ENCODE peak calls at places on chromosome 1, in ten cellular contexts. C is left ventricle myocardium inferior; X is tibial artery; I is GM23248; F is SJSA1; J is cardiac muscle cell; S is CD4-positive, alpha-beta memory T cell; H is upper lobe of right lung; N is small intestine; Y is MM.1S. Z is an unnamed sample.

GRCh38 chr1:186559601-186560116 is 98.7 kb upstream of the PDC start:
- DNase-seq in C (no peak), X (no peak), I (peak; percentile 70), F (no peak), J (no peak), S (no peak), H (no peak), N (no peak), Y (no peak), Z (no peak)

GRCh38 chr1:33119532-33120217 is 38.7 kb downstream of the AZIN2 start:
- DNase-seq in C (no peak), X (no peak), I (peak; percentile 51), F (peak; percentile 25), J (no peak), S (no peak), H (no peak), N (no peak), Y (no peak), Z (no peak)

GRCh38 chr1:46148318-46148717 is 15.9 kb upstream of the PIK3R3 start:
- DNase-seq in C (no peak), X (no peak), I (no peak), F (no peak), J (no peak), S (no peak), H (no peak), N (no peak), Y (no peak), Z (no peak)

GRCh38 chr1:109620396-109620817 is 770 bp downstream of the AMPD2 start:
- DNase-seq in C (no peak), X (peak; percentile 75), I (peak; percentile 81), F (peak; percentile 55), J (peak; percentile 75), S (no peak), H (peak; percentile 66), N (no peak), Y (no peak), Z (no peak)

GRCh38 chr1:217534566-217534965 is 96.3 kb downstream of the GPATCH2 start:
- DNase-seq in C (no peak), X (no peak), I (no peak), F (no peak), J (peak; percentile 78), S (no peak), H (no peak), N (peak; percentile 12), Y (no peak), Z (no peak)

GRCh38 chr1:109927908-109928307 is 17.3 kb downstream of the CSF1 start:
- DNase-seq in C (peak; percentile 76), X (peak; percentile 91), I (peak; percentile 37), F (no peak), J (peak; percentile 98), S (no peak), H (no peak), N (peak; percentile 86), Y (no peak), Z (no peak)

GRCh38 chr1:70290248-70290647 is 64.3 kb downstream of the ANKRD13C start:
- DNase-seq in C (no peak), X (no peak), I (peak; percentile 40), F (no peak), J (no peak), S (no peak), H (no peak), N (no peak), Y (no peak), Z (no peak)

GRCh38 chr1:89686520-89686919 is 53.6 kb downstream of the LRRC8C start:
- DNase-seq in C (no peak), X (no peak), I (no peak), F (no peak), J (no peak), S (no peak), H (no peak), N (no peak), Y (no peak), Z (no peak)

GRCh38 chr1:167763525-167764220 is 41.9 kb downstream of the MPZL1 start:
- DNase-seq in C (no peak), X (no peak), I (no peak), F (no peak), J (peak; percentile 75), S (no peak), H (no peak), N (no peak), Y (no peak), Z (no peak)

GRCh38 chr1:203325418-203326091 is 20.2 kb downstream of the BTG2 start:
- DNase-seq in C (peak; percentile 83), X (peak; percentile 83), I (no peak), F (peak; percentile 53), J (no peak), S (no peak), H (no peak), N (no peak), Y (peak; percentile 55), Z (no peak)

GRCh38 chr1:209634005-209634737 is 18.1 kb downstream of the LAMB3 start:
- DNase-seq in C (no peak), X (no peak), I (no peak), F (no peak), J (no peak), S (no peak), H (no peak), N (no peak), Y (no peak), Z (no peak)

GRCh38 chr1:117045644-117046043 is 14.5 kb upstream of the TTF2 start:
- DNase-seq in C (no peak), X (no peak), I (no peak), F (no peak), J (peak; percentile 66), S (no peak), H (no peak), N (no peak), Y (no peak), Z (no peak)

GRCh38 chr1:156733989-156734584 is 5.5 kb upstream of the ISG20L2 start:
- DNase-seq in C (no peak), X (no peak), I (no peak), F (no peak), J (no peak), S (no peak), H (no peak), N (no peak), Y (no peak), Z (no peak)

GRCh38 chr1:245217853-245218608 is 63.2 kb downstream of the KIF26B start:
- DNase-seq in C (no peak), X (no peak), I (no peak), F (peak; percentile 59), J (no peak), S (no peak), H (no peak), N (no peak), Y (no peak), Z (no peak)

GRCh38 chr1:234758851-234759250 is 148.9 kb upstream of the IRF2BP2 start:
- DNase-seq in C (no peak), X (no peak), I (no peak), F (peak; percentile 73), J (no peak), S (peak; percentile 78), H (no peak), N (peak; percentile 37), Y (no peak), Z (peak; percentile 80)

GRCh38 chr1:233394860-233395717 is 67.6 kb downstream of the MAP3K21 start:
- DNase-seq in C (no peak), X (no peak), I (peak; percentile 70), F (no peak), J (peak; percentile 67), S (peak; percentile 26), H (no peak), N (peak; percentile 63), Y (peak; percentile 82), Z (peak; percentile 9)

DNA sequence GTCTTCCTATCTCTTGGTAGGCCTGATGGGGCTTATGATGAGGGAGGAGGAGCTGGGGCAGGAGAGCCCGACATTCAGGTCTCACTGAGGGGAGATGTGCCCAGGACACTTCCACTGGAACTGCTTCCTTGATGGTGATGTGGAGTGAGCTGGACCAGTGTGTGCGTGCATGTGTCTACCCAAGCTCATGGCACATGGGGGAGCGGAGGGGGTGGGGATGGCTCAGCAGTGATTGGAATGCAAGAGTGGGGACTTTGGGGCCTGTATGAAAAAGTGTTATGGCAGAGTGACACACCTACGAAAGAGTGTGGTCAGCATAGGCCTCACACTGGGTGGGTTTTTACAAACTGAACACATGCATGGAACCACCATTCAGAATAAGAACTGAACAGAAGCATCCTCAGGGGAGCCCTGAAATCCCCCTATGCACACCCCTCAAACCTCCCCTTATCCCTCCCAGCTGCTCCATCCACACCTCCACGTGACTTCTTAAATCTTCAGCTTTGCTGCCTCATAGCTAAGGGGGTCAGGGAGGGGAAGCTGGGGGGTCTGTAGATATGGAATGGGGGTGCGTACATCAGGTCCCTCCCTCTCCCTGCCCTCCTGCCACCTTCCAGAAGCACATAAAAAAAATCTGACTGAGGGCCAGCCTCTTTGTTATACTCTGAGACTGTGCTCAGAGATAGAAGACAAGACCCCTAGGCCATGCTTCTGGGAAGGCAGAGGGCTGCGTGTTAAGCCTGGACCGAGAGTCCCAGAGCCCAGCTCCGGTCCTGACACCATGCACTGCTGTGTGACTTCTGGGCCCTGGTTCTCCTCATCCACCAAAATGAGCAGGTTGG is 11.6 kb downstream of the IL6R start:
- DNase-seq in C (no peak), X (peak; percentile 54), I (no peak), F (no peak), J (no peak), S (no peak), H (no peak), N (no peak), Y (no peak), Z (no peak)
- H3K27ac ChIP-seq in C (peak overlapping the region; percentile 98), X (no peak overlapping the region), I (no peak overlapping the region), F (no peak overlapping the region), J (no peak overlapping the region), S (no peak overlapping the region), H (peak overlapping the region; percentile 26), N (no peak overlapping the region), Y (peak overlapping the region; percentile 89), Z (peak overlapping the region; percentile 12)

GRCh38 chr1:47230692-47231313 is 1.2 kb downstream of the TAL1 start:
- DNase-seq in C (no peak), X (no peak), I (no peak), F (no peak), J (peak; percentile 22), S (no peak), H (no peak), N (no peak), Y (no peak), Z (peak; percentile 10)
- H3K27ac ChIP-seq in C (peak overlapping the region; percentile 91), X (no peak overlapping the region), I (no peak overlapping the region), F (no peak overlapping the region), J (no peak overlapping the region), S (no peak overlapping the region), H (peak overlapping the region; percentile 78), N (peak overlapping the region; percentile 64), Y (no peak overlapping the region), Z (no peak overlapping the region)

GRCh38 chr1:94095744-94096469 is 25.0 kb downstream of the ABCA4 start:
- DNase-seq in C (peak; percentile 63), X (peak; percentile 74), I (peak; percentile 80), F (no peak), J (peak; percentile 56), S (no peak), H (no peak), N (no peak), Y (no peak), Z (no peak)
- H3K27ac ChIP-seq in C (peak overlapping the region; percentile 90), X (peak overlapping the region; percentile 83), I (peak overlapping the region; percentile 23), F (no peak overlapping the region), J (no peak overlapping the region), S (no peak overlapping the region), H (peak overlapping the region; percentile 81), N (peak overlapping the region; percentile 74), Y (no peak overlapping the region), Z (no peak overlapping the region)

DNA sequence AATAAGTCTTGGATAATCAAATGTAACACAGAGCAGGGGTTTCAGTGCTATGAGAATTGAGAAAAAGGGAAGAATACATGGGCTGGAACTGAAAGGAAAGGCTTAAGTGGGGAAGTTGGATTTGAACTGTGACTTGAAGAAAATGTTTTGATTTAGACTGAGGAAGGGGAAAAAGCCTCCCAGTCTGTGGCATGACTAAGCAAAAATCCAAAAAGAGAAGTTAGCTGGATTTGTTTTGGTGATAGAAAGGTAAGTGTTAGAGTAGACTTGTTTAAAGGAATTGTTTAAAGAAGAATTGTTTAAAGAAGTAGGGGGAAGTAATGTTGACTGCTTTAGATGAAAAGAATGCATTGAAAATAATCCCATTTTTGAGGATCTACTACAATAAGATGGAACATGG is 46.0 kb downstream of the KCNK2 start:
- DNase-seq in C (no peak), X (no peak), I (no peak), F (no peak), J (no peak), S (no peak), H (no peak), N (no peak), Y (no peak), Z (no peak)
- H3K27ac ChIP-seq in C (no peak overlapping the region), X (no peak overlapping the region), I (peak overlapping the region; percentile 4), F (no peak overlapping the region), J (no peak overlapping the region), S (no peak overlapping the region), H (no peak overlapping the region), N (no peak overlapping the region), Y (no peak overlapping the region), Z (no peak overlapping the region)